ENCODE peak calls at places on chromosomes 6 and 20, in six cellular contexts. M, D, W, T, S and U are unnamed samples.

GRCh38 chr6:105748737-105749161 is 337.4 kb upstream of the PRDM1 start:
- DNase-seq in M (no peak), D (no peak), W (no peak), T (no peak), S (no peak), U (no peak)

GRCh38 chr6:37696220-37696840 is 1.4 kb downstream of the MDGA1 start:
- DNase-seq in M (no peak), D (no peak), W (no peak), T (no peak), S (no peak), U (peak; percentile 52)

GRCh38 chr6:105389543-105389942 is 13.3 kb downstream of the PREP start:
- DNase-seq in M (no peak), D (no peak), W (no peak), T (no peak), S (no peak), U (no peak)

GRCh38 chr20:62197321-62197720 is 14.5 kb downstream of the MTG2 start:
- DNase-seq in M (no peak), D (no peak), W (no peak), T (no peak), S (no peak), U (no peak)

GRCh38 chr20:10374036-10374435 is 60.0 kb downstream of the MKKS start:
- DNase-seq in M (no peak), D (no peak), W (no peak), T (no peak), S (no peak), U (no peak)

GRCh38 chr6:139982652-139983051 is 608.2 kb upstream of the CITED2 start:
- DNase-seq in M (no peak), D (no peak), W (no peak), T (no peak), S (peak; percentile 14), U (no peak)

GRCh38 chr20:10922941-10923340 is 249.1 kb upstream of the JAG1 start:
- DNase-seq in M (no peak), D (no peak), W (no peak), T (no peak), S (no peak), U (no peak)

GRCh38 chr6:100573169-100573568 is 108.4 kb upstream of the SIM1 start:
- DNase-seq in M (no peak), D (peak; percentile 34), W (peak; percentile 10), T (no peak), S (peak; percentile 18), U (no peak)

GRCh38 chr20:43432498-43432897 is 25.2 kb upstream of the SRSF6 start:
- DNase-seq in M (no peak), D (no peak), W (no peak), T (no peak), S (no peak), U (no peak)

GRCh38 chr20:37796121-37796520 is 102.3 kb downstream of the CTNNBL1 start:
- DNase-seq in M (no peak), D (no peak), W (no peak), T (no peak), S (no peak), U (no peak)

GRCh38 chr20:56903858-56904257 is 274.8 kb downstream of the TFAP2C start:
- DNase-seq in M (no peak), D (no peak), W (no peak), T (no peak), S (no peak), U (no peak)

GRCh38 chr6:8006208-8006607 is 58.0 kb downstream of the BLOC1S5 start:
- DNase-seq in M (no peak), D (peak; percentile 43), W (peak; percentile 28), T (no peak), S (no peak), U (no peak)

GRCh38 chr20:58989196-58989595 is 8.1 kb downstream of the NELFCD start:
- DNase-seq in M (no peak), D (no peak), W (no peak), T (no peak), S (no peak), U (no peak)